ENCODE peak calls at places on chromosomes 16 and 17, in ten cellular contexts. One of them, this sample, is unnamed.

GRCh38 chr17:73900516-73900915 is 256.3 kb upstream of the SDK2 start:
- DNase-seq in stimulated activated CD4-positive, alpha-beta T cell treated with anti-CD3 and anti-CD28 coated beads, Interleukin-15, amount 100 ng/mL, for 1 hour: no peak
- DNase-seq in mucosa of descending colon: no peak
- DNase-seq in renal cortical epithelial cell: no peak
- DNase-seq in T-helper 17 cell: no peak
- DNase-seq in NCI-H510A treated with DMSO at 0.1 percent for 48 hours: no peak
- DNase-seq in skeletal muscle cell: no peak
- DNase-seq in Kasumi-1: no peak
- DNase-seq in heart left ventricle: no peak
- DNase-seq in ELR: no peak
- DNase-seq in this sample: no peak

GRCh38 chr17:1108810-1109605 is 70.8 kb downstream of the ABR start:
- DNase-seq in stimulated activated CD4-positive, alpha-beta T cell treated with anti-CD3 and anti-CD28 coated beads, Interleukin-15, amount 100 ng/mL, for 1 hour: peak; percentile 39
- DNase-seq in mucosa of descending colon: peak; percentile 82
- DNase-seq in renal cortical epithelial cell: no peak
- DNase-seq in T-helper 17 cell: peak; percentile 67
- DNase-seq in NCI-H510A treated with DMSO at 0.1 percent for 48 hours: no peak
- DNase-seq in skeletal muscle cell: no peak
- DNase-seq in Kasumi-1: no peak
- DNase-seq in heart left ventricle: peak; percentile 73
- DNase-seq in ELR: peak; percentile 69
- DNase-seq in this sample: peak; percentile 61

GRCh38 chr17:79031996-79032875 is 8.3 kb downstream of the C1QTNF1 start:
- DNase-seq in stimulated activated CD4-positive, alpha-beta T cell treated with anti-CD3 and anti-CD28 coated beads, Interleukin-15, amount 100 ng/mL, for 1 hour: no peak
- DNase-seq in mucosa of descending colon: no peak
- DNase-seq in renal cortical epithelial cell: no peak
- DNase-seq in T-helper 17 cell: no peak
- DNase-seq in NCI-H510A treated with DMSO at 0.1 percent for 48 hours: no peak
- DNase-seq in skeletal muscle cell: no peak
- DNase-seq in Kasumi-1: no peak
- DNase-seq in heart left ventricle: no peak
- DNase-seq in ELR: no peak
- DNase-seq in this sample: no peak

GRCh38 chr17:81459864-81460263 is 52.7 kb downstream of the ACTG1 start:
- DNase-seq in stimulated activated CD4-positive, alpha-beta T cell treated with anti-CD3 and anti-CD28 coated beads, Interleukin-15, amount 100 ng/mL, for 1 hour: no peak
- DNase-seq in mucosa of descending colon: no peak
- DNase-seq in renal cortical epithelial cell: no peak
- DNase-seq in T-helper 17 cell: no peak
- DNase-seq in NCI-H510A treated with DMSO at 0.1 percent for 48 hours: no peak
- DNase-seq in skeletal muscle cell: no peak
- DNase-seq in Kasumi-1: peak; percentile 72
- DNase-seq in heart left ventricle: no peak
- DNase-seq in ELR: no peak
- DNase-seq in this sample: no peak

GRCh38 chr17:3002538-3003301 is 60.7 kb downstream of the OR1D5 start:
- DNase-seq in stimulated activated CD4-positive, alpha-beta T cell treated with anti-CD3 and anti-CD28 coated beads, Interleukin-15, amount 100 ng/mL, for 1 hour: no peak
- DNase-seq in mucosa of descending colon: peak; percentile 53
- DNase-seq in renal cortical epithelial cell: no peak
- DNase-seq in T-helper 17 cell: no peak
- DNase-seq in NCI-H510A treated with DMSO at 0.1 percent for 48 hours: no peak
- DNase-seq in skeletal muscle cell: no peak
- DNase-seq in Kasumi-1: peak; percentile 39
- DNase-seq in heart left ventricle: no peak
- DNase-seq in ELR: no peak
- DNase-seq in this sample: peak; percentile 87

GRCh38 chr16:28042856-28043255 is 20.7 kb downstream of the GSG1L start:
- DNase-seq in stimulated activated CD4-positive, alpha-beta T cell treated with anti-CD3 and anti-CD28 coated beads, Interleukin-15, amount 100 ng/mL, for 1 hour: no peak
- DNase-seq in mucosa of descending colon: no peak
- DNase-seq in renal cortical epithelial cell: no peak
- DNase-seq in T-helper 17 cell: no peak
- DNase-seq in NCI-H510A treated with DMSO at 0.1 percent for 48 hours: no peak
- DNase-seq in skeletal muscle cell: no peak
- DNase-seq in Kasumi-1: no peak
- DNase-seq in heart left ventricle: no peak
- DNase-seq in ELR: no peak
- DNase-seq in this sample: no peak

GRCh38 chr16:49788936-49789335 is 67.0 kb downstream of the ZNF423 start:
- DNase-seq in stimulated activated CD4-positive, alpha-beta T cell treated with anti-CD3 and anti-CD28 coated beads, Interleukin-15, amount 100 ng/mL, for 1 hour: no peak
- DNase-seq in mucosa of descending colon: no peak
- DNase-seq in renal cortical epithelial cell: no peak
- DNase-seq in T-helper 17 cell: no peak
- DNase-seq in NCI-H510A treated with DMSO at 0.1 percent for 48 hours: no peak
- DNase-seq in skeletal muscle cell: no peak
- DNase-seq in Kasumi-1: no peak
- DNase-seq in heart left ventricle: no peak
- DNase-seq in ELR: no peak
- DNase-seq in this sample: no peak

GRCh38 chr17:75707096-75707720 is 14.1 kb upstream of the ITGB4 start:
- DNase-seq in stimulated activated CD4-positive, alpha-beta T cell treated with anti-CD3 and anti-CD28 coated beads, Interleukin-15, amount 100 ng/mL, for 1 hour: no peak
- DNase-seq in mucosa of descending colon: no peak
- DNase-seq in renal cortical epithelial cell: no peak
- DNase-seq in T-helper 17 cell: no peak
- DNase-seq in NCI-H510A treated with DMSO at 0.1 percent for 48 hours: no peak
- DNase-seq in skeletal muscle cell: no peak
- DNase-seq in Kasumi-1: no peak
- DNase-seq in heart left ventricle: peak; percentile 81
- DNase-seq in ELR: peak; percentile 89
- DNase-seq in this sample: no peak

GRCh38 chr17:75758131-75758905 is 6.7 kb downstream of the GALK1 start:
- DNase-seq in stimulated activated CD4-positive, alpha-beta T cell treated with anti-CD3 and anti-CD28 coated beads, Interleukin-15, amount 100 ng/mL, for 1 hour: no peak
- DNase-seq in mucosa of descending colon: peak; percentile 27
- DNase-seq in renal cortical epithelial cell: no peak
- DNase-seq in T-helper 17 cell: no peak
- DNase-seq in NCI-H510A treated with DMSO at 0.1 percent for 48 hours: no peak
- DNase-seq in skeletal muscle cell: no peak
- DNase-seq in Kasumi-1: peak; percentile 43
- DNase-seq in heart left ventricle: no peak
- DNase-seq in ELR: peak; percentile 49
- DNase-seq in this sample: no peak

GRCh38 chr16:27334192-27334764 is 20.5 kb downstream of the IL4R start:
- DNase-seq in stimulated activated CD4-positive, alpha-beta T cell treated with anti-CD3 and anti-CD28 coated beads, Interleukin-15, amount 100 ng/mL, for 1 hour: no peak
- DNase-seq in mucosa of descending colon: no peak
- DNase-seq in renal cortical epithelial cell: no peak
- DNase-seq in T-helper 17 cell: no peak
- DNase-seq in NCI-H510A treated with DMSO at 0.1 percent for 48 hours: no peak
- DNase-seq in skeletal muscle cell: no peak
- DNase-seq in Kasumi-1: no peak
- DNase-seq in heart left ventricle: peak; percentile 2
- DNase-seq in ELR: no peak
- DNase-seq in this sample: no peak

GRCh38 chr17:7441202-7441705 is 1.9 kb downstream of the FGF11 start:
- DNase-seq in stimulated activated CD4-positive, alpha-beta T cell treated with anti-CD3 and anti-CD28 coated beads, Interleukin-15, amount 100 ng/mL, for 1 hour: no peak
- DNase-seq in mucosa of descending colon: no peak
- DNase-seq in renal cortical epithelial cell: no peak
- DNase-seq in T-helper 17 cell: no peak
- DNase-seq in NCI-H510A treated with DMSO at 0.1 percent for 48 hours: no peak
- DNase-seq in skeletal muscle cell: no peak
- DNase-seq in Kasumi-1: no peak
- DNase-seq in heart left ventricle: no peak
- DNase-seq in ELR: no peak
- DNase-seq in this sample: no peak

GRCh38 chr16:68756250-68757051 is 19.4 kb downstream of the CDH1 start:
- DNase-seq in stimulated activated CD4-positive, alpha-beta T cell treated with anti-CD3 and anti-CD28 coated beads, Interleukin-15, amount 100 ng/mL, for 1 hour: peak; percentile 37
- DNase-seq in mucosa of descending colon: peak; percentile 64
- DNase-seq in renal cortical epithelial cell: peak; percentile 78
- DNase-seq in T-helper 17 cell: no peak
- DNase-seq in NCI-H510A treated with DMSO at 0.1 percent for 48 hours: peak; percentile 91
- DNase-seq in skeletal muscle cell: no peak
- DNase-seq in Kasumi-1: no peak
- DNase-seq in heart left ventricle: no peak
- DNase-seq in ELR: no peak
- DNase-seq in this sample: no peak

GRCh38 chr17:19345486-19346350 is 16.8 kb downstream of the B9D1 start:
- DNase-seq in stimulated activated CD4-positive, alpha-beta T cell treated with anti-CD3 and anti-CD28 coated beads, Interleukin-15, amount 100 ng/mL, for 1 hour: no peak
- DNase-seq in mucosa of descending colon: no peak
- DNase-seq in renal cortical epithelial cell: no peak
- DNase-seq in T-helper 17 cell: no peak
- DNase-seq in NCI-H510A treated with DMSO at 0.1 percent for 48 hours: no peak
- DNase-seq in skeletal muscle cell: no peak
- DNase-seq in Kasumi-1: no peak
- DNase-seq in heart left ventricle: no peak
- DNase-seq in ELR: no peak
- DNase-seq in this sample: no peak

This sample was measured in Peyer's patch.